ENCODE peak calls at places on chromosomes 12 and 14, in six cellular contexts. One of them, this sample, is unnamed.

GRCh38 chr12:64951944-64952343 is 127.5 kb downstream of the TBC1D30 start:
- DNase-seq in A172: no peak
- DNase-seq in neuronal stem cell: no peak
- DNase-seq in ACHN: no peak
- DNase-seq in Peyer's patch: no peak
- DNase-seq in type B pancreatic cell: no peak
- DNase-seq in this sample: no peak

GRCh38 chr12:68279227-68280054 is 26.0 kb upstream of the IL22 start:
- DNase-seq in neuronal stem cell: no peak
- DNase-seq in A172: peak; percentile 21
- DNase-seq in type B pancreatic cell: no peak
- DNase-seq in Peyer's patch: no peak
- DNase-seq in ACHN: no peak
- DNase-seq in this sample: peak; percentile 37

GRCh38 chr14:99271951-99272668 is at the start of gene BCL11B:
- DNase-seq in Peyer's patch: peak; percentile 94
- DNase-seq in A172: peak; percentile 72
- DNase-seq in type B pancreatic cell: peak; percentile 90
- DNase-seq in ACHN: peak; percentile 76
- DNase-seq in neuronal stem cell: no peak
- DNase-seq in this sample: peak; percentile 69

GRCh38 chr12:47270782-47271664 is 191.3 kb upstream of the AMIGO2 start:
- DNase-seq in Peyer's patch: no peak
- DNase-seq in type B pancreatic cell: no peak
- DNase-seq in neuronal stem cell: no peak
- DNase-seq in ACHN: peak; percentile 100
- DNase-seq in A172: peak; percentile 97
- DNase-seq in this sample: no peak

GRCh38 chr12:122836027-122836921 is 1.0 kb downstream of the HIP1R start:
- DNase-seq in ACHN: peak; percentile 51
- DNase-seq in A172: no peak
- DNase-seq in type B pancreatic cell: no peak
- DNase-seq in Peyer's patch: peak; percentile 84
- DNase-seq in neuronal stem cell: no peak
- DNase-seq in this sample: peak; percentile 62

GRCh38 chr12:11650279-11650696 is 814 bp downstream of the ETV6 start:
- DNase-seq in neuronal stem cell: no peak
- DNase-seq in type B pancreatic cell: no peak
- DNase-seq in Peyer's patch: peak; percentile 83
- DNase-seq in ACHN: no peak
- DNase-seq in A172: no peak
- DNase-seq in this sample: no peak

GRCh38 chr12:68405292-68405900 is 73.2 kb upstream of the MDM1 start:
- DNase-seq in A172: no peak
- DNase-seq in neuronal stem cell: no peak
- DNase-seq in ACHN: no peak
- DNase-seq in type B pancreatic cell: no peak
- DNase-seq in Peyer's patch: no peak
- DNase-seq in this sample: no peak

GRCh38 chr14:23138173-23138535 is 19.1 kb upstream of the CEBPE start:
- DNase-seq in type B pancreatic cell: no peak
- DNase-seq in neuronal stem cell: no peak
- DNase-seq in A172: no peak
- DNase-seq in ACHN: no peak
- DNase-seq in Peyer's patch: no peak
- DNase-seq in this sample: no peak

GRCh38 chr12:75623631-75624118 is 112.3 kb upstream of the KRR1 start:
- DNase-seq in neuronal stem cell: no peak
- DNase-seq in Peyer's patch: no peak
- DNase-seq in ACHN: peak; percentile 68
- DNase-seq in A172: peak; percentile 68
- DNase-seq in type B pancreatic cell: no peak
- DNase-seq in this sample: peak; percentile 6

GRCh38 chr12:3777206-3777809 is 24.4 kb upstream of the CRACR2A start:
- DNase-seq in type B pancreatic cell: no peak
- DNase-seq in A172: peak; percentile 22
- DNase-seq in ACHN: peak; percentile 69
- DNase-seq in neuronal stem cell: peak; percentile 23
- DNase-seq in Peyer's patch: no peak
- DNase-seq in this sample: peak; percentile 18

GRCh38 chr12:65566776-65567175 is 257.5 kb upstream of the HMGA2 start:
- DNase-seq in neuronal stem cell: no peak
- DNase-seq in A172: no peak
- DNase-seq in type B pancreatic cell: no peak
- DNase-seq in Peyer's patch: no peak
- DNase-seq in ACHN: no peak
- DNase-seq in this sample: no peak

GRCh38 chr12:111840831-111841230 is 1.2 kb upstream of the MAPKAPK5 start:
- DNase-seq in type B pancreatic cell: no peak
- DNase-seq in ACHN: no peak
- DNase-seq in Peyer's patch: no peak
- DNase-seq in A172: no peak
- DNase-seq in neuronal stem cell: no peak
- DNase-seq in this sample: no peak

GRCh38 chr12:51818567-51819300 is 29.8 kb downstream of the FIGNL2 start:
- DNase-seq in neuronal stem cell: no peak
- DNase-seq in A172: peak; percentile 56
- DNase-seq in type B pancreatic cell: no peak
- DNase-seq in ACHN: peak; percentile 75
- DNase-seq in Peyer's patch: no peak
- DNase-seq in this sample: no peak

GRCh38 chr12:123126294-123127144 is 24.4 kb downstream of the PITPNM2 start:
- DNase-seq in type B pancreatic cell: no peak
- DNase-seq in neuronal stem cell: no peak
- DNase-seq in Peyer's patch: peak; percentile 68
- DNase-seq in A172: peak; percentile 95
- DNase-seq in ACHN: peak; percentile 99
- DNase-seq in this sample: no peak